ENCODE peak calls at places on chromosomes 16 and 17, in nine cellular contexts. One of them, this sample, is unnamed.

GRCh38 chr17:40915199-40915661 is 22.2 kb downstream of the KRT23 start:
- DNase-seq in endothelial cell: no peak
- DNase-seq in foreskin keratinocyte: peak
- DNase-seq in kidney glomerular epithelial cell: peak
- DNase-seq in iPS DF 6.9: no peak
- DNase-seq in sigmoid colon: no peak
- DNase-seq in stimulated activated CD8-positive, alpha-beta memory T cell treated with anti-CD3 and anti-CD28 coated beads, Interleukin-15, amount 100 ng/mL, for 24 hours: no peak
- DNase-seq in activated CD8-positive, alpha-beta T cell treated with anti-CD3 and anti-CD28 coated beads, Interleukin-2, amount 10 ng/mL, durations not matched to agents 7 days and 5 days: no peak
- DNase-seq in activated naive CD8-positive, alpha-beta T cell treated with anti-CD3 and anti-CD28 coated beads for 36 hours: no peak
- DNase-seq in this sample: no peak

GRCh38 chr16:22948603-22949368 is 134.8 kb downstream of the HS3ST2 start:
- DNase-seq in endothelial cell: peak
- DNase-seq in foreskin keratinocyte: peak
- DNase-seq in kidney glomerular epithelial cell: peak
- DNase-seq in iPS DF 6.9: peak
- DNase-seq in sigmoid colon: peak
- DNase-seq in stimulated activated CD8-positive, alpha-beta memory T cell treated with anti-CD3 and anti-CD28 coated beads, Interleukin-15, amount 100 ng/mL, for 24 hours: no peak
- DNase-seq in activated CD8-positive, alpha-beta T cell treated with anti-CD3 and anti-CD28 coated beads, Interleukin-2, amount 10 ng/mL, durations not matched to agents 7 days and 5 days: peak
- DNase-seq in activated naive CD8-positive, alpha-beta T cell treated with anti-CD3 and anti-CD28 coated beads for 36 hours: peak
- DNase-seq in this sample: peak

GRCh38 chr16:85331685-85332084 is 219.4 kb upstream of the CIBAR2 start:
- DNase-seq in endothelial cell: no peak
- DNase-seq in foreskin keratinocyte: peak
- DNase-seq in kidney glomerular epithelial cell: no peak
- DNase-seq in iPS DF 6.9: no peak
- DNase-seq in sigmoid colon: no peak
- DNase-seq in stimulated activated CD8-positive, alpha-beta memory T cell treated with anti-CD3 and anti-CD28 coated beads, Interleukin-15, amount 100 ng/mL, for 24 hours: no peak
- DNase-seq in activated CD8-positive, alpha-beta T cell treated with anti-CD3 and anti-CD28 coated beads, Interleukin-2, amount 10 ng/mL, durations not matched to agents 7 days and 5 days: no peak
- DNase-seq in activated naive CD8-positive, alpha-beta T cell treated with anti-CD3 and anti-CD28 coated beads for 36 hours: no peak
- DNase-seq in this sample: no peak

GRCh38 chr16:80100846-80101451 is 439.8 kb upstream of the DYNLRB2 start:
- DNase-seq in endothelial cell: no peak
- DNase-seq in foreskin keratinocyte: no peak
- DNase-seq in kidney glomerular epithelial cell: no peak
- DNase-seq in iPS DF 6.9: no peak
- DNase-seq in sigmoid colon: no peak
- DNase-seq in stimulated activated CD8-positive, alpha-beta memory T cell treated with anti-CD3 and anti-CD28 coated beads, Interleukin-15, amount 100 ng/mL, for 24 hours: no peak
- DNase-seq in activated CD8-positive, alpha-beta T cell treated with anti-CD3 and anti-CD28 coated beads, Interleukin-2, amount 10 ng/mL, durations not matched to agents 7 days and 5 days: no peak
- DNase-seq in activated naive CD8-positive, alpha-beta T cell treated with anti-CD3 and anti-CD28 coated beads for 36 hours: no peak
- DNase-seq in this sample: no peak

GRCh38 chr17:63082273-63082861 is 116.3 kb downstream of the TANC2 start:
- DNase-seq in endothelial cell: no peak
- DNase-seq in foreskin keratinocyte: no peak
- DNase-seq in kidney glomerular epithelial cell: peak
- DNase-seq in iPS DF 6.9: no peak
- DNase-seq in sigmoid colon: no peak
- DNase-seq in stimulated activated CD8-positive, alpha-beta memory T cell treated with anti-CD3 and anti-CD28 coated beads, Interleukin-15, amount 100 ng/mL, for 24 hours: no peak
- DNase-seq in activated CD8-positive, alpha-beta T cell treated with anti-CD3 and anti-CD28 coated beads, Interleukin-2, amount 10 ng/mL, durations not matched to agents 7 days and 5 days: no peak
- DNase-seq in activated naive CD8-positive, alpha-beta T cell treated with anti-CD3 and anti-CD28 coated beads for 36 hours: no peak
- DNase-seq in this sample: no peak

GRCh38 chr16:249431-249830 is 14.8 kb downstream of the FAM234A start:
- DNase-seq in endothelial cell: no peak
- DNase-seq in foreskin keratinocyte: no peak
- DNase-seq in kidney glomerular epithelial cell: no peak
- DNase-seq in iPS DF 6.9: no peak
- DNase-seq in sigmoid colon: no peak
- DNase-seq in stimulated activated CD8-positive, alpha-beta memory T cell treated with anti-CD3 and anti-CD28 coated beads, Interleukin-15, amount 100 ng/mL, for 24 hours: no peak
- DNase-seq in activated CD8-positive, alpha-beta T cell treated with anti-CD3 and anti-CD28 coated beads, Interleukin-2, amount 10 ng/mL, durations not matched to agents 7 days and 5 days: no peak
- DNase-seq in activated naive CD8-positive, alpha-beta T cell treated with anti-CD3 and anti-CD28 coated beads for 36 hours: no peak
- DNase-seq in this sample: no peak

GRCh38 chr16:85387171-85387507 is 226.0 kb upstream of the GSE1 start:
- DNase-seq in endothelial cell: no peak
- DNase-seq in foreskin keratinocyte: no peak
- DNase-seq in kidney glomerular epithelial cell: no peak
- DNase-seq in iPS DF 6.9: no peak
- DNase-seq in sigmoid colon: peak
- DNase-seq in stimulated activated CD8-positive, alpha-beta memory T cell treated with anti-CD3 and anti-CD28 coated beads, Interleukin-15, amount 100 ng/mL, for 24 hours: no peak
- DNase-seq in activated CD8-positive, alpha-beta T cell treated with anti-CD3 and anti-CD28 coated beads, Interleukin-2, amount 10 ng/mL, durations not matched to agents 7 days and 5 days: no peak
- DNase-seq in activated naive CD8-positive, alpha-beta T cell treated with anti-CD3 and anti-CD28 coated beads for 36 hours: no peak
- DNase-seq in this sample: no peak

GRCh38 chr16:83943516-83944050 is 9.5 kb upstream of the OSGIN1 start:
- DNase-seq in endothelial cell: no peak
- DNase-seq in foreskin keratinocyte: no peak
- DNase-seq in kidney glomerular epithelial cell: no peak
- DNase-seq in iPS DF 6.9: no peak
- DNase-seq in sigmoid colon: no peak
- DNase-seq in stimulated activated CD8-positive, alpha-beta memory T cell treated with anti-CD3 and anti-CD28 coated beads, Interleukin-15, amount 100 ng/mL, for 24 hours: no peak
- DNase-seq in activated CD8-positive, alpha-beta T cell treated with anti-CD3 and anti-CD28 coated beads, Interleukin-2, amount 10 ng/mL, durations not matched to agents 7 days and 5 days: no peak
- DNase-seq in activated naive CD8-positive, alpha-beta T cell treated with anti-CD3 and anti-CD28 coated beads for 36 hours: no peak
- DNase-seq in this sample: no peak

GRCh38 chr16:58582971-58583765 is 46.5 kb downstream of the CNOT1 start:
- DNase-seq in endothelial cell: peak
- DNase-seq in foreskin keratinocyte: no peak
- DNase-seq in kidney glomerular epithelial cell: no peak
- DNase-seq in iPS DF 6.9: no peak
- DNase-seq in sigmoid colon: no peak
- DNase-seq in stimulated activated CD8-positive, alpha-beta memory T cell treated with anti-CD3 and anti-CD28 coated beads, Interleukin-15, amount 100 ng/mL, for 24 hours: no peak
- DNase-seq in activated CD8-positive, alpha-beta T cell treated with anti-CD3 and anti-CD28 coated beads, Interleukin-2, amount 10 ng/mL, durations not matched to agents 7 days and 5 days: no peak
- DNase-seq in activated naive CD8-positive, alpha-beta T cell treated with anti-CD3 and anti-CD28 coated beads for 36 hours: peak
- DNase-seq in this sample: no peak

GRCh38 chr16:83912152-83912948 is 13.4 kb downstream of the MLYCD start:
- DNase-seq in endothelial cell: no peak
- DNase-seq in foreskin keratinocyte: no peak
- DNase-seq in kidney glomerular epithelial cell: no peak
- DNase-seq in iPS DF 6.9: no peak
- DNase-seq in sigmoid colon: peak
- DNase-seq in stimulated activated CD8-positive, alpha-beta memory T cell treated with anti-CD3 and anti-CD28 coated beads, Interleukin-15, amount 100 ng/mL, for 24 hours: no peak
- DNase-seq in activated CD8-positive, alpha-beta T cell treated with anti-CD3 and anti-CD28 coated beads, Interleukin-2, amount 10 ng/mL, durations not matched to agents 7 days and 5 days: no peak
- DNase-seq in activated naive CD8-positive, alpha-beta T cell treated with anti-CD3 and anti-CD28 coated beads for 36 hours: no peak
- DNase-seq in this sample: no peak

GRCh38 chr16:4813251-4814003 is 11.0 kb upstream of the ROGDI start:
- DNase-seq in endothelial cell: no peak
- DNase-seq in foreskin keratinocyte: no peak
- DNase-seq in kidney glomerular epithelial cell: no peak
- DNase-seq in iPS DF 6.9: no peak
- DNase-seq in sigmoid colon: no peak
- DNase-seq in stimulated activated CD8-positive, alpha-beta memory T cell treated with anti-CD3 and anti-CD28 coated beads, Interleukin-15, amount 100 ng/mL, for 24 hours: no peak
- DNase-seq in activated CD8-positive, alpha-beta T cell treated with anti-CD3 and anti-CD28 coated beads, Interleukin-2, amount 10 ng/mL, durations not matched to agents 7 days and 5 days: no peak
- DNase-seq in activated naive CD8-positive, alpha-beta T cell treated with anti-CD3 and anti-CD28 coated beads for 36 hours: no peak
- DNase-seq in this sample: no peak

GRCh38 chr16:50464325-50465290 is 83.6 kb upstream of the NKD1 start:
- DNase-seq in endothelial cell: no peak
- DNase-seq in foreskin keratinocyte: no peak
- DNase-seq in kidney glomerular epithelial cell: no peak
- DNase-seq in iPS DF 6.9: no peak
- DNase-seq in sigmoid colon: peak
- DNase-seq in stimulated activated CD8-positive, alpha-beta memory T cell treated with anti-CD3 and anti-CD28 coated beads, Interleukin-15, amount 100 ng/mL, for 24 hours: no peak
- DNase-seq in activated CD8-positive, alpha-beta T cell treated with anti-CD3 and anti-CD28 coated beads, Interleukin-2, amount 10 ng/mL, durations not matched to agents 7 days and 5 days: no peak
- DNase-seq in activated naive CD8-positive, alpha-beta T cell treated with anti-CD3 and anti-CD28 coated beads for 36 hours: no peak
- DNase-seq in this sample: no peak

GRCh38 chr17:63150994-63151464 is 185.0 kb downstream of the TANC2 start:
- DNase-seq in endothelial cell: no peak
- DNase-seq in foreskin keratinocyte: no peak
- DNase-seq in kidney glomerular epithelial cell: no peak
- DNase-seq in iPS DF 6.9: no peak
- DNase-seq in sigmoid colon: no peak
- DNase-seq in stimulated activated CD8-positive, alpha-beta memory T cell treated with anti-CD3 and anti-CD28 coated beads, Interleukin-15, amount 100 ng/mL, for 24 hours: no peak
- DNase-seq in activated CD8-positive, alpha-beta T cell treated with anti-CD3 and anti-CD28 coated beads, Interleukin-2, amount 10 ng/mL, durations not matched to agents 7 days and 5 days: no peak
- DNase-seq in activated naive CD8-positive, alpha-beta T cell treated with anti-CD3 and anti-CD28 coated beads for 36 hours: no peak
- DNase-seq in this sample: no peak

GRCh38 chr17:29569245-29569950 is 897 bp downstream of the TP53I13 start:
- DNase-seq in endothelial cell: no peak
- DNase-seq in foreskin keratinocyte: peak
- DNase-seq in kidney glomerular epithelial cell: no peak
- DNase-seq in iPS DF 6.9: no peak
- DNase-seq in sigmoid colon: peak
- DNase-seq in stimulated activated CD8-positive, alpha-beta memory T cell treated with anti-CD3 and anti-CD28 coated beads, Interleukin-15, amount 100 ng/mL, for 24 hours: no peak
- DNase-seq in activated CD8-positive, alpha-beta T cell treated with anti-CD3 and anti-CD28 coated beads, Interleukin-2, amount 10 ng/mL, durations not matched to agents 7 days and 5 days: no peak
- DNase-seq in activated naive CD8-positive, alpha-beta T cell treated with anti-CD3 and anti-CD28 coated beads for 36 hours: no peak
- DNase-seq in this sample: no peak

GRCh38 chr16:21611546-21612384 is 12.4 kb downstream of the METTL9 start:
- DNase-seq in endothelial cell: no peak
- DNase-seq in foreskin keratinocyte: peak
- DNase-seq in kidney glomerular epithelial cell: no peak
- DNase-seq in iPS DF 6.9: no peak
- DNase-seq in sigmoid colon: no peak
- DNase-seq in stimulated activated CD8-positive, alpha-beta memory T cell treated with anti-CD3 and anti-CD28 coated beads, Interleukin-15, amount 100 ng/mL, for 24 hours: no peak
- DNase-seq in activated CD8-positive, alpha-beta T cell treated with anti-CD3 and anti-CD28 coated beads, Interleukin-2, amount 10 ng/mL, durations not matched to agents 7 days and 5 days: peak
- DNase-seq in activated naive CD8-positive, alpha-beta T cell treated with anti-CD3 and anti-CD28 coated beads for 36 hours: no peak
- DNase-seq in this sample: no peak

GRCh38 chr16:77660311-77660710 is 62.0 kb upstream of the NUDT7 start:
- DNase-seq in endothelial cell: peak
- DNase-seq in foreskin keratinocyte: no peak
- DNase-seq in kidney glomerular epithelial cell: peak
- DNase-seq in iPS DF 6.9: no peak
- DNase-seq in sigmoid colon: no peak
- DNase-seq in stimulated activated CD8-positive, alpha-beta memory T cell treated with anti-CD3 and anti-CD28 coated beads, Interleukin-15, amount 100 ng/mL, for 24 hours: no peak
- DNase-seq in activated CD8-positive, alpha-beta T cell treated with anti-CD3 and anti-CD28 coated beads, Interleukin-2, amount 10 ng/mL, durations not matched to agents 7 days and 5 days: no peak
- DNase-seq in activated naive CD8-positive, alpha-beta T cell treated with anti-CD3 and anti-CD28 coated beads for 36 hours: no peak
- DNase-seq in this sample: peak

GRCh38 chr16:28866454-28866804 is 2.8 kb downstream of the SH2B1 start:
- DNase-seq in endothelial cell: no peak
- DNase-seq in foreskin keratinocyte: no peak
- DNase-seq in kidney glomerular epithelial cell: no peak
- DNase-seq in iPS DF 6.9: no peak
- DNase-seq in sigmoid colon: no peak
- DNase-seq in stimulated activated CD8-positive, alpha-beta memory T cell treated with anti-CD3 and anti-CD28 coated beads, Interleukin-15, amount 100 ng/mL, for 24 hours: no peak
- DNase-seq in activated CD8-positive, alpha-beta T cell treated with anti-CD3 and anti-CD28 coated beads, Interleukin-2, amount 10 ng/mL, durations not matched to agents 7 days and 5 days: no peak
- DNase-seq in activated naive CD8-positive, alpha-beta T cell treated with anti-CD3 and anti-CD28 coated beads for 36 hours: no peak
- DNase-seq in this sample: no peak

GRCh38 chr16:20906871-20907255 is 6.3 kb downstream of the LYRM1 start:
- DNase-seq in endothelial cell: no peak
- DNase-seq in foreskin keratinocyte: no peak
- DNase-seq in kidney glomerular epithelial cell: no peak
- DNase-seq in iPS DF 6.9: no peak
- DNase-seq in sigmoid colon: no peak
- DNase-seq in stimulated activated CD8-positive, alpha-beta memory T cell treated with anti-CD3 and anti-CD28 coated beads, Interleukin-15, amount 100 ng/mL, for 24 hours: no peak
- DNase-seq in activated CD8-positive, alpha-beta T cell treated with anti-CD3 and anti-CD28 coated beads, Interleukin-2, amount 10 ng/mL, durations not matched to agents 7 days and 5 days: no peak
- DNase-seq in activated naive CD8-positive, alpha-beta T cell treated with anti-CD3 and anti-CD28 coated beads for 36 hours: no peak
- DNase-seq in this sample: no peak

This sample was measured in iPS DF 19.7.